ENCODE peak calls at places on chromosome 16, in ten cellular contexts. One of them, this sample, is unnamed.
A peak's percentile ranks its signal among the peaks of the same experiment; 100 is the strongest.

GRCh38 chr16:84308120-84308519 is 13.4 kb downstream of the WFDC1 start:
- DNase-seq in hepatocyte: peak; percentile 66
- DNase-seq in iPS-NIHi11: peak; percentile 76
- DNase-seq in effector CD4-positive, alpha-beta T cell: no peak
- DNase-seq in hepatic stellate cell: peak; percentile 72
- DNase-seq in T-cell: no peak
- DNase-seq in Ammon's horn: peak; percentile 40
- DNase-seq in NCI-H774: no peak
- DNase-seq in GM23338: peak; percentile 88
- DNase-seq in WTC11: peak; percentile 79
- DNase-seq in this sample: peak; percentile 87

GRCh38 chr16:20166531-20167235 is 93.0 kb upstream of the GPR139 start:
- DNase-seq in hepatocyte: peak; percentile 38
- DNase-seq in iPS-NIHi11: no peak
- DNase-seq in effector CD4-positive, alpha-beta T cell: no peak
- DNase-seq in hepatic stellate cell: no peak
- DNase-seq in T-cell: no peak
- DNase-seq in Ammon's horn: no peak
- DNase-seq in NCI-H774: no peak
- DNase-seq in GM23338: peak; percentile 23
- DNase-seq in WTC11: no peak
- DNase-seq in this sample: no peak

GRCh38 chr16:35411156-35411555 is 1951.7 kb downstream of the TP53TG3F start:
- DNase-seq in hepatocyte: no peak
- DNase-seq in iPS-NIHi11: no peak
- DNase-seq in effector CD4-positive, alpha-beta T cell: no peak
- DNase-seq in hepatic stellate cell: no peak
- DNase-seq in T-cell: no peak
- DNase-seq in Ammon's horn: no peak
- DNase-seq in NCI-H774: no peak
- DNase-seq in GM23338: no peak
- DNase-seq in WTC11: no peak
- DNase-seq in this sample: no peak

GRCh38 chr16:21150375-21151001 is at the start of gene DNAH3:
- DNase-seq in hepatocyte: no peak
- DNase-seq in iPS-NIHi11: no peak
- DNase-seq in effector CD4-positive, alpha-beta T cell: no peak
- DNase-seq in hepatic stellate cell: no peak
- DNase-seq in T-cell: no peak
- DNase-seq in Ammon's horn: peak; percentile 9
- DNase-seq in NCI-H774: no peak
- DNase-seq in GM23338: no peak
- DNase-seq in WTC11: no peak
- DNase-seq in this sample: peak; percentile 85

GRCh38 chr16:11114366-11115164 is 141.4 kb downstream of the SOCS1 start:
- DNase-seq in hepatocyte: no peak
- DNase-seq in iPS-NIHi11: no peak
- DNase-seq in effector CD4-positive, alpha-beta T cell: no peak
- DNase-seq in hepatic stellate cell: no peak
- DNase-seq in T-cell: peak; percentile 7
- DNase-seq in Ammon's horn: no peak
- DNase-seq in NCI-H774: no peak
- DNase-seq in GM23338: peak; percentile 18
- DNase-seq in WTC11: no peak
- DNase-seq in this sample: no peak

GRCh38 chr16:11350531-11351335 is 5.5 kb downstream of the RMI2 start:
- DNase-seq in hepatocyte: peak; percentile 66
- DNase-seq in iPS-NIHi11: no peak
- DNase-seq in effector CD4-positive, alpha-beta T cell: no peak
- DNase-seq in hepatic stellate cell: peak; percentile 74
- DNase-seq in T-cell: no peak
- DNase-seq in Ammon's horn: no peak
- DNase-seq in NCI-H774: no peak
- DNase-seq in GM23338: no peak
- DNase-seq in WTC11: no peak
- DNase-seq in this sample: no peak

GRCh38 chr16:1281517-1281916 is 25.6 kb downstream of the TPSD1 start:
- DNase-seq in hepatocyte: no peak
- DNase-seq in iPS-NIHi11: no peak
- DNase-seq in effector CD4-positive, alpha-beta T cell: no peak
- DNase-seq in hepatic stellate cell: no peak
- DNase-seq in T-cell: no peak
- DNase-seq in Ammon's horn: no peak
- DNase-seq in NCI-H774: no peak
- DNase-seq in GM23338: no peak
- DNase-seq in WTC11: no peak
- DNase-seq in this sample: no peak

GRCh38 chr16:19753815-19754643 is 36.0 kb downstream of the IQCK start:
- DNase-seq in hepatocyte: peak; percentile 25
- DNase-seq in iPS-NIHi11: no peak
- DNase-seq in effector CD4-positive, alpha-beta T cell: no peak
- DNase-seq in hepatic stellate cell: peak; percentile 31
- DNase-seq in T-cell: no peak
- DNase-seq in Ammon's horn: no peak
- DNase-seq in NCI-H774: no peak
- DNase-seq in GM23338: no peak
- DNase-seq in WTC11: no peak
- DNase-seq in this sample: no peak

GRCh38 chr16:48438414-48438813 is 53.2 kb upstream of the SIAH1 start:
- DNase-seq in hepatocyte: no peak
- DNase-seq in iPS-NIHi11: no peak
- DNase-seq in effector CD4-positive, alpha-beta T cell: no peak
- DNase-seq in hepatic stellate cell: no peak
- DNase-seq in T-cell: no peak
- DNase-seq in Ammon's horn: no peak
- DNase-seq in NCI-H774: no peak
- DNase-seq in GM23338: no peak
- DNase-seq in WTC11: no peak
- DNase-seq in this sample: no peak

GRCh38 chr16:7443108-7443507 is 110.5 kb downstream of the RBFOX1 start:
- DNase-seq in hepatocyte: no peak
- DNase-seq in iPS-NIHi11: no peak
- DNase-seq in effector CD4-positive, alpha-beta T cell: no peak
- DNase-seq in hepatic stellate cell: no peak
- DNase-seq in T-cell: no peak
- DNase-seq in Ammon's horn: no peak
- DNase-seq in NCI-H774: no peak
- DNase-seq in GM23338: no peak
- DNase-seq in WTC11: no peak
- DNase-seq in this sample: no peak

GRCh38 chr16:84913315-84913714 is 93.5 kb downstream of the CRISPLD2 start:
- DNase-seq in hepatocyte: no peak
- DNase-seq in iPS-NIHi11: no peak
- DNase-seq in effector CD4-positive, alpha-beta T cell: no peak
- DNase-seq in hepatic stellate cell: no peak
- DNase-seq in T-cell: no peak
- DNase-seq in Ammon's horn: peak; percentile 52
- DNase-seq in NCI-H774: no peak
- DNase-seq in GM23338: no peak
- DNase-seq in WTC11: no peak
- DNase-seq in this sample: no peak

GRCh38 chr16:57627184-57627871 is 1.1 kb upstream of the ADGRG1 start:
- DNase-seq in hepatocyte: no peak
- DNase-seq in iPS-NIHi11: peak; percentile 58
- DNase-seq in effector CD4-positive, alpha-beta T cell: no peak
- DNase-seq in hepatic stellate cell: peak; percentile 81
- DNase-seq in T-cell: no peak
- DNase-seq in Ammon's horn: no peak
- DNase-seq in NCI-H774: no peak
- DNase-seq in GM23338: peak; percentile 71
- DNase-seq in WTC11: peak; percentile 44
- DNase-seq in this sample: peak; percentile 65

GRCh38 chr16:1572664-1573063 is 39.2 kb downstream of the TMEM204 start:
- DNase-seq in hepatocyte: no peak
- DNase-seq in iPS-NIHi11: no peak
- DNase-seq in effector CD4-positive, alpha-beta T cell: no peak
- DNase-seq in hepatic stellate cell: no peak
- DNase-seq in T-cell: no peak
- DNase-seq in Ammon's horn: no peak
- DNase-seq in NCI-H774: no peak
- DNase-seq in GM23338: no peak
- DNase-seq in WTC11: no peak
- DNase-seq in this sample: no peak

This sample was measured in kidney.